ENCODE peak calls at places on chromosomes 6 and 20, in ten cellular contexts. C is neural crest cell, M is mesendoderm, G is iPS-NIHi11, L is WTC11, F is iPS DF 19.7, J is NCI-H1105, X is posterior vena cava, B is NCI-H2081, R is GM04504. Y is an unnamed sample.

GRCh38 chr6:139161169-139161568 is 26.3 kb downstream of the HECA start:
- DNase-seq in C (no peak), M (no peak), G (no peak), L (no peak), F (no peak), J (no peak), X (no peak), B (no peak), R (no peak), Y (peak)

GRCh38 chr20:44080646-44081267 is 106.2 kb downstream of the JPH2 start:
- DNase-seq in C (peak), M (peak), G (peak), L (peak), F (peak), J (peak), X (peak), B (peak), R (peak), Y (peak)

GRCh38 chr6:20497200-20497820 is 36.9 kb upstream of the CDKAL1 start:
- DNase-seq in C (no peak), M (no peak), G (no peak), L (no peak), F (no peak), J (no peak), X (no peak), B (no peak), R (peak), Y (no peak)

GRCh38 chr6:35024601-35025054 is 116.5 kb downstream of the TCP11 start:
- DNase-seq in C (no peak), M (peak), G (peak), L (no peak), F (no peak), J (no peak), X (no peak), B (peak), R (no peak), Y (peak)

GRCh38 chr6:105824732-105825131 is 261.4 kb upstream of the PRDM1 start:
- DNase-seq in C (no peak), M (no peak), G (no peak), L (no peak), F (no peak), J (no peak), X (no peak), B (no peak), R (no peak), Y (no peak)

GRCh38 chr6:109695468-109695867 is 4.4 kb downstream of the FIG4 start:
- DNase-seq in C (no peak), M (peak), G (no peak), L (no peak), F (no peak), J (peak), X (no peak), B (peak), R (no peak), Y (peak)

GRCh38 chr6:131894735-131895424 is 56.3 kb downstream of the CCN2 start:
- DNase-seq in C (no peak), M (no peak), G (no peak), L (no peak), F (no peak), J (no peak), X (no peak), B (no peak), R (no peak), Y (no peak)

GRCh38 chr6:43799671-43800623 is 29.9 kb downstream of the VEGFA start:
- DNase-seq in C (no peak), M (no peak), G (no peak), L (no peak), F (no peak), J (no peak), X (no peak), B (no peak), R (no peak), Y (no peak)

GRCh38 chr6:79215233-79215824 is 19.2 kb downstream of the HMGN3 start:
- DNase-seq in C (peak), M (peak), G (no peak), L (no peak), F (no peak), J (no peak), X (no peak), B (no peak), R (no peak), Y (peak)

GRCh38 chr6:31525932-31526591 is 2.7 kb upstream of the MCCD1 start:
- DNase-seq in C (no peak), M (no peak), G (no peak), L (no peak), F (no peak), J (no peak), X (no peak), B (no peak), R (no peak), Y (no peak)

GRCh38 chr6:7087066-7087465 is 20.7 kb upstream of the RREB1 start:
- DNase-seq in C (no peak), M (peak), G (peak), L (no peak), F (peak), J (no peak), X (no peak), B (no peak), R (no peak), Y (peak)

GRCh38 chr20:47503685-47504084 is 2.0 kb downstream of the NCOA3 start:
- DNase-seq in C (no peak), M (no peak), G (no peak), L (no peak), F (no peak), J (no peak), X (no peak), B (peak), R (no peak), Y (peak)

GRCh38 chr20:21189761-21190523 is 64.1 kb downstream of the KIZ start:
- DNase-seq in C (peak), M (peak), G (peak), L (peak), F (peak), J (peak), X (no peak), B (peak), R (no peak), Y (peak)

GRCh38 chr6:112149236-112149635 is 61.8 kb downstream of the FAM229B start:
- DNase-seq in C (no peak), M (no peak), G (no peak), L (no peak), F (no peak), J (no peak), X (no peak), B (no peak), R (no peak), Y (no peak)

GRCh38 chr20:58150772-58151171 is 77.7 kb downstream of the ANKRD60 start:
- DNase-seq in C (no peak), M (peak), G (peak), L (peak), F (peak), J (peak), X (no peak), B (peak), R (no peak), Y (peak)

GRCh38 chr6:92577077-92577719 is 842.2 kb downstream of the EPHA7 start:
- DNase-seq in C (no peak), M (peak), G (peak), L (peak), F (peak), J (no peak), X (no peak), B (no peak), R (no peak), Y (peak)

GRCh38 chr6:167746377-167747151 is 80.1 kb upstream of the AFDN start:
- DNase-seq in C (no peak), M (peak), G (no peak), L (no peak), F (no peak), J (no peak), X (no peak), B (no peak), R (no peak), Y (no peak)

GRCh38 chr6:150204705-150205472 is 62.0 kb downstream of the PPP1R14C start:
- DNase-seq in C (no peak), M (no peak), G (no peak), L (no peak), F (no peak), J (no peak), X (no peak), B (no peak), R (no peak), Y (peak)

GRCh38 chr20:63942250-63943006 is 13.8 kb downstream of the UCKL1 start:
- DNase-seq in C (no peak), M (peak), G (peak), L (peak), F (no peak), J (no peak), X (no peak), B (no peak), R (no peak), Y (peak)

GRCh38 chr6:145756170-145756662 is 20.9 kb upstream of the EPM2A start:
- DNase-seq in C (no peak), M (no peak), G (no peak), L (no peak), F (no peak), J (peak), X (no peak), B (no peak), R (peak), Y (peak)

GRCh38 chr6:137309078-137309762 is 90.0 kb upstream of the IFNGR1 start:
- DNase-seq in C (no peak), M (peak), G (peak), L (peak), F (no peak), J (peak), X (peak), B (peak), R (peak), Y (peak)

GRCh38 chr20:3244613-3245012 is 5.6 kb upstream of the SLC4A11 start:
- DNase-seq in C (no peak), M (no peak), G (no peak), L (no peak), F (no peak), J (no peak), X (no peak), B (no peak), R (no peak), Y (no peak)

GRCh38 chr20:62320581-62321354 is 18.0 kb downstream of the ADRM1 start:
- DNase-seq in C (no peak), M (peak), G (peak), L (peak), F (no peak), J (no peak), X (no peak), B (no peak), R (no peak), Y (no peak)

GRCh38 chr6:107409942-107410341 is 49.4 kb downstream of the PDSS2 start:
- DNase-seq in C (no peak), M (no peak), G (no peak), L (no peak), F (no peak), J (no peak), X (no peak), B (no peak), R (no peak), Y (no peak)

GRCh38 chr6:141395443-141396008 is 737.2 kb upstream of the GJE1 start:
- DNase-seq in C (no peak), M (no peak), G (no peak), L (no peak), F (no peak), J (no peak), X (no peak), B (no peak), R (no peak), Y (no peak)

GRCh38 chr6:135693971-135694370 is 157.5 kb upstream of the PDE7B start:
- DNase-seq in C (no peak), M (peak), G (no peak), L (no peak), F (no peak), J (no peak), X (no peak), B (no peak), R (no peak), Y (no peak)

GRCh38 chr6:140833396-140833795 is 1299.3 kb upstream of the GJE1 start:
- DNase-seq in C (no peak), M (no peak), G (no peak), L (no peak), F (no peak), J (no peak), X (no peak), B (no peak), R (no peak), Y (no peak)

GRCh38 chr6:85669735-85670194 is 27.1 kb upstream of the SYNCRIP start:
- DNase-seq in C (no peak), M (peak), G (peak), L (no peak), F (no peak), J (no peak), X (no peak), B (no peak), R (no peak), Y (peak)

GRCh38 chr20:63004607-63005211 is 2.1 kb downstream of the BHLHE23 start:
- DNase-seq in C (no peak), M (no peak), G (no peak), L (no peak), F (no peak), J (no peak), X (no peak), B (no peak), R (no peak), Y (no peak)

GRCh38 chr6:142885182-142885867 is 59.7 kb downstream of the HIVEP2 start:
- DNase-seq in C (no peak), M (peak), G (peak), L (peak), F (peak), J (no peak), X (no peak), B (no peak), R (peak), Y (no peak)

GRCh38 chr6:158500016-158500735 is 59.7 kb upstream of the TMEM181 start:
- DNase-seq in C (no peak), M (peak), G (no peak), L (no peak), F (no peak), J (no peak), X (no peak), B (no peak), R (peak), Y (peak)

GRCh38 chr6:47478233-47479155 is 905 bp downstream of the CD2AP start:
- DNase-seq in C (no peak), M (peak), G (peak), L (no peak), F (no peak), J (no peak), X (no peak), B (peak), R (no peak), Y (peak)

GRCh38 chr6:33746036-33746600 is 587 bp downstream of the IP6K3 start:
- DNase-seq in C (no peak), M (peak), G (peak), L (no peak), F (no peak), J (no peak), X (no peak), B (no peak), R (no peak), Y (peak)

GRCh38 chr6:148455225-148455624 is 112.6 kb downstream of the SASH1 start:
- DNase-seq in C (no peak), M (no peak), G (no peak), L (no peak), F (no peak), J (no peak), X (no peak), B (no peak), R (no peak), Y (no peak)

GRCh38 chr20:53402233-53403005 is 191.2 kb downstream of the ZNF217 start:
- DNase-seq in C (no peak), M (no peak), G (no peak), L (no peak), F (no peak), J (no peak), X (no peak), B (no peak), R (no peak), Y (no peak)